ENCODE peak calls at places on chromosomes 7 and 10, in four cellular contexts. H, K, Q and V are unnamed samples. For H3K4me1, the result is how much of the 10 kb centered on the place peaks cover.

GRCh38 chr10:79410315-79411094 is 34.9 kb downstream of the ZCCHC24 start:
- DNase-seq in Q (no peak), H (peak), K (no peak), V (peak)

GRCh38 chr10:6095810-6096209 is 7.0 kb downstream of the RBM17 start:
- DNase-seq in Q (no peak), H (no peak), K (no peak), V (no peak)

GRCh38 chr10:69650589-69651261 is 20.7 kb downstream of the FAM241B start:
- DNase-seq in H (no peak), K (no peak), Q (no peak), V (no peak)

GRCh38 chr7:150357277-150357676 is 11.3 kb upstream of the REPIN1 start:
- DNase-seq in H (no peak), Q (no peak), K (no peak), V (peak)

GRCh38 chr10:32692174-32692573 is 246.2 kb downstream of the CCDC7 start:
- DNase-seq in Q (peak), H (no peak), K (no peak), V (no peak)

GRCh38 chr10:22988581-22989360 is 60.9 kb downstream of the ARMC3 start:
- DNase-seq in H (peak), Q (peak), K (peak), V (peak)

GRCh38 chr7:8511810-8512209 is 78.4 kb downstream of the NXPH1 start:
- DNase-seq in Q (no peak), K (no peak), H (no peak), V (no peak)

GRCh38 chr7:157513162-157513621 is 176.4 kb downstream of the DNAJB6 start:
- DNase-seq in K (no peak), Q (no peak), H (no peak), V (no peak)

GRCh38 chr10:1175956-1176565 is 119.9 kb downstream of the WDR37 start:
- DNase-seq in Q (no peak), H (no peak), K (no peak), V (peak)

GRCh38 chr7:101155303-101155702 is 1.0 kb downstream of the AP1S1 start:
- DNase-seq in H (no peak), Q (no peak), K (no peak), V (no peak)

GRCh38 chr10:108574233-108574632 is 1349.1 kb downstream of the XPNPEP1 start:
- DNase-seq in H (no peak), K (no peak), Q (no peak), V (no peak)

GRCh38 chr7:152924238-152924637 is 164.7 kb downstream of the ACTR3B start:
- DNase-seq in H (no peak), K (peak), Q (no peak), V (no peak)

GRCh38 chr10:17098012-17098411 is 31.6 kb downstream of the CUBN start:
- DNase-seq in H (no peak), K (no peak), Q (no peak), V (no peak)

GRCh38 chr10:47087667-47088066 is 176.4 kb downstream of the PTPN20 start:
- DNase-seq in Q (no peak), H (no peak), K (no peak), V (no peak)

GRCh38 chr10:43573250-43574034 is 974 bp downstream of the ZNF239 start:
- DNase-seq in K (no peak), H (no peak), Q (no peak), V (no peak)

GRCh38 chr7:53350241-53350640 is 314.8 kb downstream of the POM121L12 start:
- DNase-seq in H (no peak), K (no peak), Q (no peak), V (no peak)

GRCh38 chr7:92645531-92646061 is 55.4 kb upstream of the FAM133B start:
- DNase-seq in K (no peak), Q (peak), H (no peak), V (no peak)

GRCh38 chr10:71970331-71970730 is 6.1 kb downstream of the CHST3 start:
- DNase-seq in H (no peak), K (peak), Q (peak), V (no peak)
- H3K4me1 ChIP-seq in H (half or more), K (under half), Q (half or more), V (under half)

GRCh38 chr7:20796565-20796964 is 9.9 kb upstream of the SP8 start:
- DNase-seq in H (no peak), K (no peak), Q (no peak), V (no peak)
- H3K27ac ChIP-seq in H (no peak), K (no peak), Q (no peak), V (no peak)

GRCh38 chr10:122126763-122127659 is 138.0 kb downstream of the TACC2 start:
- DNase-seq in Q (peak), K (no peak), H (no peak), V (no peak)
- H3K4me1 ChIP-seq in Q (under half), K (under half), H (under half), V (under half)

GRCh38 chr10:63627881-63628296 is 106.7 kb downstream of the REEP3 start:
- DNase-seq in K (no peak), H (no peak), Q (no peak), V (no peak)
- H3K27ac ChIP-seq in K (peak), H (no peak), Q (no peak), V (no peak)

DNA sequence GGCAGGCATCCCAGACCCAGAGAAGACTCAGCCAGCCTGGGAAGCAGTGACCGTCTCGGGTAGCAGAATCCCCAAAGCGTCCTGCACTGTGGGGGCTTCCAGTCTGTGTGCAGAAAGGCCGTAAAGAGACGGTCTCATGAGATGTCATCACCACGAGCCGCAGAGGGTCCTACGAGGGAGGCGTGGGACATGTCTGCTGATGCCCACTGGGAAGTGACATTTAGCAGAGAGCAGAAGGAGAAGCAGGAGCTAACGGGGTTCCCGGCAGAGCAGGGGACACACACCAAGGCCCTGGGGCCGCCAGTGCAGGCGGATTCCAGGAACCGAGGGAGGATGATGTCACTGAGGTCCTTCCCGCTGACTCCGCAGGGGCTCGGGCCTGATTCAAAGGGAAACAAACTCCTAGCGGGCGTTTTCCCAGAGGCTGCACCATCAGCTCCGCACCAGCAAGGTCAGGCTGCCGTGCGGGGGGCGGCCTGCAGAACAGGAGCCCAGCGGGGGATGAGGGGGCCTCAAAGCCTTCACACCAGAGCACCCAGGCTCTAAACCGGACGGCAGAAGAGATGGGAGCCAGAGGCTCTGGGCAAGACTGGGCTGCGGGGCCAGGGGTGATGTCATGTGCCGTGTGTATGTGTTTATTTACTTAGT is 85.4 kb upstream of the PDGFA start:
- DNase-seq in Q (no peak), H (no peak), K (no peak), V (peak)
- H3K4me1 ChIP-seq in Q (under half), H (under half), K (under half), V (under half)

GRCh38 chr10:49174926-49175500 is 13.2 kb downstream of the TMEM273 start:
- DNase-seq in K (no peak), Q (no peak), H (no peak), V (no peak)

GRCh38 chr10:49178489-49179471 is 9.4 kb downstream of the TMEM273 start:
- DNase-seq in Q (no peak), H (no peak), K (no peak), V (no peak)

GRCh38 chr10:49175587-49176309 is 12.4 kb downstream of the TMEM273 start:
- DNase-seq in Q (no peak), K (no peak), H (no peak), V (peak)

GRCh38 chr10:49177391-49178355 is 10.5 kb downstream of the TMEM273 start:
- DNase-seq in Q (peak), K (peak), H (no peak), V (peak)

DNA sequence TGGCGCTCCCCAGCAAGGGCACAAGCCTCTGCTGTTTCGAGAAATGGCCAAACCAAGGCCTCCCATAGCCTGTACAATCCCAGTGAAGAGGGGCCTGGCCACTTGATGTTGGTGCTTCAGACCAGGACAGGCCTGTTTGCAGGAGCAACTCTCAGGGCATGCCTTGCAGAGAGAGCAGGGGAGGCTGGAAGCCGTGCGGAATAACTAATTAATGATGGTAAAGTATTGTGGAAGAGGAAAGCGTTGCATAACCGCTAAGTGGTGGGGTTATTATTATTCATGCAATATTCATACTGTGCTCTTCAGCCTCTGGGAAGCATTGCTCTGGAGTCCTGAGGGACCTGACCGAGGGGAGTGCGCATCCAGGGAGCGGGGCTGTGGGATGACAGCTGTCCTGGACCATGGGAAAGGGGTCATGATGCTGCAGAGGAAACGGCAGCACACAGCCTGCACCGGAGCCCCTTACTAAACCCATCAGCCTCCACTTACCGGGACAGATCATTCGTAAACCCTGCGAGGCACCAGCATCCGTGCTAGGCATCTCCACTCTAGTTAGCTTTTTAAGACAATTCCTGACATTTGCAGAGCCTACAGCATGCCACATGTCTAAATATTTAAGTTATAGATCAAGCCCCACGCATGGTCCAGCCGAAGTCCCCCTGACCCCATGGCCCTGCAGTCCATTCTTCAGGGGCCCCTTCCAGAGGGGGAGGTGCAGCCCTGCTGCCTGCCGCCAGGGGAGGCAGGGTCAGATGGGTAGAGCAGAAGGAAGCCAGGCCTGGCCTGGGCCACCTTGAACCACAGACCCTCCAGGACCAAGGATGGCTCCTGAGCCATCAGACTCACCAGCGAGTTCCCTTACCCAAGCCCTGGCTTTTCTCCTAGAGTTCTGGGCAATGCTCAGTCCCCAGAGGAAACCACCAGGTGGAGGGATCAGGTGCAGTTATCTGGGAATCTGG is 11.6 kb downstream of the TMEM273 start:
- DNase-seq in H (no peak), Q (no peak), K (no peak), V (no peak)
- H3K27ac ChIP-seq in H (no peak), Q (peak), K (no peak), V (no peak)

DNA sequence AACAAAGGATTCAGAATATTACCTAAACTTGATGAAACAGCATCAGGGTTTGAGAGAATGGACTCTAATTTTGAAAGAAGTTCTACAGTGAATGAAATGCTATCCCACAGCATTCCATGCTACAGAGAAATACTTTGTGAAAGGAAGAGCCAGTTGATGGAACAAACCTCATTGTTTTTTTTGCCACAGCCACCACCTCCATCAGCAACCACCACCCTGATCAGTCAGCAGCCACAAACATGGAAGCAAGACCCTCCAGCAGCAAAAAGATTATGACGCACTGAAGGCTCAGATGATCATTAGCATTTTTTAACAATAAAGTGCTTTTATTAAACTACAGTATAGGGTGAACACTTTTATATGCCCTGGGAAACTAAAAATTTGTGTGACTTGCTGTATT is 98.7 kb downstream of the LRRC4 start:
- DNase-seq in K (no peak), Q (no peak), H (no peak), V (no peak)
- H3K4me1 ChIP-seq in K (under half), Q (under half), H (under half), V (under half)

GRCh38 chr7:30845426-30846135 is 66.1 kb upstream of the AQP1 start:
- DNase-seq in Q (no peak), H (no peak), K (no peak), V (no peak)
- H3K27ac ChIP-seq in Q (no peak), H (no peak), K (peak), V (peak)

GRCh38 chr7:148335790-148336189 is 254.8 kb upstream of the C7orf33 start:
- DNase-seq in K (no peak), Q (no peak), H (no peak), V (no peak)

GRCh38 chr7:148334959-148335577 is 255.5 kb upstream of the C7orf33 start:
- DNase-seq in Q (no peak), H (no peak), K (no peak), V (no peak)

GRCh38 chr7:148337566-148337965 is 253.0 kb upstream of the C7orf33 start:
- DNase-seq in K (no peak), H (no peak), Q (no peak), V (no peak)

GRCh38 chr7:148337166-148337565 is 253.4 kb upstream of the C7orf33 start:
- DNase-seq in K (no peak), Q (no peak), H (no peak), V (no peak)

DNA sequence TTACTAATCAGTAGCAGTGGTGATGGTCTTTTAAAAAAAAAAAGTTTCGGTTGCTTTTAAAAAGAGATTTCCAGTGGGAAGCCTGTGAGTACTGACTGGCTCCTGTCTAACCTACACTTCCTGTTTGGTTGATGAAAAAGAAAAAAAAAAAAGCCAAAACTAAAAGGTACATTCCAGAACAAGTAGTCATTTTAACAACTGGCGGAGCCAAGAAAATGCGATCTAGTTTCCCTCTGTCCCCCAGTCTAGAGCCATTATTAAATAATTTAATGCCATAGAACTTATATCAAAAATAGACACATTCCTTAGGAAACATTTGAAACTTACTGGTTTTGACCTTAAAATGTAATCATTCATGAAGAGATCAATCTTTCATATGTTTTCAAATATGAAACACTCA is 254.2 kb upstream of the C7orf33 start:
- DNase-seq in H (no peak), K (no peak), Q (no peak), V (no peak)
- H3K4me1 ChIP-seq in H (under half), K (under half), Q (under half), V (under half)